ENCODE peak calls at places on chromosome 3, in five cellular contexts. One of them, this sample, is unnamed.

GRCh38 chr3:177947901-177948300 is 588.3 kb upstream of the KCNMB2 start:
- DNase-seq in effector memory CD8-positive, alpha-beta T cell: no peak
- DNase-seq in activated CD4-positive, alpha-beta T cell treated with anti-CD3 and anti-CD28 coated beads, Interleukin-2, amount 10 ng/mL, durations not matched to agents 7 days and 5 days: no peak
- DNase-seq in activated CD4-positive, CD25-positive, alpha-beta regulatory T cell treated with anti-CD3 and anti-CD28 coated beads, Interleukin-2, amount 50 U/mL, for 72 hours: no peak
- DNase-seq in sigmoid colon: no peak
- DNase-seq in this sample: no peak

GRCh38 chr3:50274371-50275104 is 4.3 kb upstream of the LSMEM2 start:
- DNase-seq in activated CD4-positive, CD25-positive, alpha-beta regulatory T cell treated with anti-CD3 and anti-CD28 coated beads, Interleukin-2, amount 50 U/mL, for 72 hours: peak; percentile 75
- DNase-seq in activated CD4-positive, alpha-beta T cell treated with anti-CD3 and anti-CD28 coated beads, Interleukin-2, amount 10 ng/mL, durations not matched to agents 7 days and 5 days: peak; percentile 82
- DNase-seq in sigmoid colon: peak; percentile 80
- DNase-seq in effector memory CD8-positive, alpha-beta T cell: peak; percentile 71
- DNase-seq in this sample: no peak

GRCh38 chr3:153624310-153625030 is 462.4 kb downstream of the RAP2B start:
- DNase-seq in sigmoid colon: no peak
- DNase-seq in effector memory CD8-positive, alpha-beta T cell: peak; percentile 31
- DNase-seq in activated CD4-positive, CD25-positive, alpha-beta regulatory T cell treated with anti-CD3 and anti-CD28 coated beads, Interleukin-2, amount 50 U/mL, for 72 hours: no peak
- DNase-seq in activated CD4-positive, alpha-beta T cell treated with anti-CD3 and anti-CD28 coated beads, Interleukin-2, amount 10 ng/mL, durations not matched to agents 7 days and 5 days: peak; percentile 28
- DNase-seq in this sample: no peak

GRCh38 chr3:124972457-124972856 is 37.9 kb upstream of the MUC13 start:
- DNase-seq in sigmoid colon: no peak
- DNase-seq in activated CD4-positive, CD25-positive, alpha-beta regulatory T cell treated with anti-CD3 and anti-CD28 coated beads, Interleukin-2, amount 50 U/mL, for 72 hours: no peak
- DNase-seq in activated CD4-positive, alpha-beta T cell treated with anti-CD3 and anti-CD28 coated beads, Interleukin-2, amount 10 ng/mL, durations not matched to agents 7 days and 5 days: no peak
- DNase-seq in effector memory CD8-positive, alpha-beta T cell: no peak
- DNase-seq in this sample: peak; percentile 45

GRCh38 chr3:41690766-41691563 is 270.9 kb downstream of the ULK4 start:
- DNase-seq in activated CD4-positive, CD25-positive, alpha-beta regulatory T cell treated with anti-CD3 and anti-CD28 coated beads, Interleukin-2, amount 50 U/mL, for 72 hours: no peak
- DNase-seq in effector memory CD8-positive, alpha-beta T cell: no peak
- DNase-seq in activated CD4-positive, alpha-beta T cell treated with anti-CD3 and anti-CD28 coated beads, Interleukin-2, amount 10 ng/mL, durations not matched to agents 7 days and 5 days: no peak
- DNase-seq in sigmoid colon: no peak
- DNase-seq in this sample: no peak

GRCh38 chr3:107855710-107856109 is 235.1 kb downstream of the CD47 start:
- DNase-seq in activated CD4-positive, CD25-positive, alpha-beta regulatory T cell treated with anti-CD3 and anti-CD28 coated beads, Interleukin-2, amount 50 U/mL, for 72 hours: no peak
- DNase-seq in activated CD4-positive, alpha-beta T cell treated with anti-CD3 and anti-CD28 coated beads, Interleukin-2, amount 10 ng/mL, durations not matched to agents 7 days and 5 days: no peak
- DNase-seq in effector memory CD8-positive, alpha-beta T cell: no peak
- DNase-seq in sigmoid colon: no peak
- DNase-seq in this sample: no peak

GRCh38 chr3:138434875-138435772 is 708 bp downstream of the ESYT3 start:
- DNase-seq in sigmoid colon: no peak
- DNase-seq in activated CD4-positive, alpha-beta T cell treated with anti-CD3 and anti-CD28 coated beads, Interleukin-2, amount 10 ng/mL, durations not matched to agents 7 days and 5 days: no peak
- DNase-seq in activated CD4-positive, CD25-positive, alpha-beta regulatory T cell treated with anti-CD3 and anti-CD28 coated beads, Interleukin-2, amount 50 U/mL, for 72 hours: no peak
- DNase-seq in effector memory CD8-positive, alpha-beta T cell: no peak
- DNase-seq in this sample: no peak

GRCh38 chr3:193240850-193241706 is at the start of gene PLAAT1:
- DNase-seq in activated CD4-positive, CD25-positive, alpha-beta regulatory T cell treated with anti-CD3 and anti-CD28 coated beads, Interleukin-2, amount 50 U/mL, for 72 hours: no peak
- DNase-seq in activated CD4-positive, alpha-beta T cell treated with anti-CD3 and anti-CD28 coated beads, Interleukin-2, amount 10 ng/mL, durations not matched to agents 7 days and 5 days: no peak
- DNase-seq in sigmoid colon: peak; percentile 74
- DNase-seq in effector memory CD8-positive, alpha-beta T cell: no peak
- DNase-seq in this sample: no peak

GRCh38 chr3:27449530-27450150 is 34.5 kb downstream of the SLC4A7 start:
- DNase-seq in sigmoid colon: no peak
- DNase-seq in activated CD4-positive, CD25-positive, alpha-beta regulatory T cell treated with anti-CD3 and anti-CD28 coated beads, Interleukin-2, amount 50 U/mL, for 72 hours: no peak
- DNase-seq in activated CD4-positive, alpha-beta T cell treated with anti-CD3 and anti-CD28 coated beads, Interleukin-2, amount 10 ng/mL, durations not matched to agents 7 days and 5 days: no peak
- DNase-seq in effector memory CD8-positive, alpha-beta T cell: no peak
- DNase-seq in this sample: no peak

GRCh38 chr3:170507063-170507462 is 78.8 kb downstream of the SLC7A14 start:
- DNase-seq in effector memory CD8-positive, alpha-beta T cell: no peak
- DNase-seq in activated CD4-positive, alpha-beta T cell treated with anti-CD3 and anti-CD28 coated beads, Interleukin-2, amount 10 ng/mL, durations not matched to agents 7 days and 5 days: no peak
- DNase-seq in sigmoid colon: no peak
- DNase-seq in activated CD4-positive, CD25-positive, alpha-beta regulatory T cell treated with anti-CD3 and anti-CD28 coated beads, Interleukin-2, amount 50 U/mL, for 72 hours: no peak
- DNase-seq in this sample: no peak

GRCh38 chr3:50298836-50299637 is at the start of the genes HYAL3 and NAA80:
- DNase-seq in activated CD4-positive, alpha-beta T cell treated with anti-CD3 and anti-CD28 coated beads, Interleukin-2, amount 10 ng/mL, durations not matched to agents 7 days and 5 days: peak; percentile 99
- DNase-seq in effector memory CD8-positive, alpha-beta T cell: peak; percentile 100
- DNase-seq in activated CD4-positive, CD25-positive, alpha-beta regulatory T cell treated with anti-CD3 and anti-CD28 coated beads, Interleukin-2, amount 50 U/mL, for 72 hours: peak; percentile 99
- DNase-seq in sigmoid colon: peak; percentile 100
- DNase-seq in this sample: peak; percentile 68

GRCh38 chr3:141642215-141642614 is 95.9 kb upstream of the RNF7 start:
- DNase-seq in activated CD4-positive, CD25-positive, alpha-beta regulatory T cell treated with anti-CD3 and anti-CD28 coated beads, Interleukin-2, amount 50 U/mL, for 72 hours: no peak
- DNase-seq in effector memory CD8-positive, alpha-beta T cell: no peak
- DNase-seq in sigmoid colon: no peak
- DNase-seq in activated CD4-positive, alpha-beta T cell treated with anti-CD3 and anti-CD28 coated beads, Interleukin-2, amount 10 ng/mL, durations not matched to agents 7 days and 5 days: no peak
- DNase-seq in this sample: no peak

GRCh38 chr3:94453864-94454263 is 391.0 kb downstream of the NSUN3 start:
- DNase-seq in activated CD4-positive, CD25-positive, alpha-beta regulatory T cell treated with anti-CD3 and anti-CD28 coated beads, Interleukin-2, amount 50 U/mL, for 72 hours: no peak
- DNase-seq in activated CD4-positive, alpha-beta T cell treated with anti-CD3 and anti-CD28 coated beads, Interleukin-2, amount 10 ng/mL, durations not matched to agents 7 days and 5 days: no peak
- DNase-seq in effector memory CD8-positive, alpha-beta T cell: no peak
- DNase-seq in sigmoid colon: no peak
- DNase-seq in this sample: no peak

GRCh38 chr3:9246196-9246595 is 3.2 kb downstream of the SRGAP3 start:
- DNase-seq in activated CD4-positive, alpha-beta T cell treated with anti-CD3 and anti-CD28 coated beads, Interleukin-2, amount 10 ng/mL, durations not matched to agents 7 days and 5 days: no peak
- DNase-seq in effector memory CD8-positive, alpha-beta T cell: no peak
- DNase-seq in sigmoid colon: no peak
- DNase-seq in activated CD4-positive, CD25-positive, alpha-beta regulatory T cell treated with anti-CD3 and anti-CD28 coated beads, Interleukin-2, amount 50 U/mL, for 72 hours: no peak
- DNase-seq in this sample: no peak

This sample was measured in NCI-H187 treated with DMSO at 0.1 percent for 48 hours.